ENCODE peak calls at places on chromosomes 1 and 21, in six cellular contexts. One of them, this sample, is unnamed.

GRCh38 chr1:68119445-68119844 is 69.0 kb upstream of the DIRAS3 start:
- DNase-seq in Peyer's patch: no peak
- DNase-seq in esophagus squamous epithelium: no peak
- DNase-seq in heart right ventricle: no peak
- DNase-seq in pancreas: no peak
- DNase-seq in stomach: no peak
- DNase-seq in this sample: no peak

GRCh38 chr1:221963742-221964141 is 221.9 kb upstream of the DUSP10 start:
- DNase-seq in Peyer's patch: no peak
- DNase-seq in esophagus squamous epithelium: no peak
- DNase-seq in heart right ventricle: no peak
- DNase-seq in pancreas: no peak
- DNase-seq in stomach: no peak
- DNase-seq in this sample: no peak

GRCh38 chr1:235500971-235501540 is 3.2 kb downstream of the B3GALNT2 start:
- DNase-seq in Peyer's patch: no peak
- DNase-seq in esophagus squamous epithelium: no peak
- DNase-seq in heart right ventricle: no peak
- DNase-seq in pancreas: no peak
- DNase-seq in stomach: no peak
- DNase-seq in this sample: no peak

GRCh38 chr1:51297401-51298321 is 32.7 kb downstream of the TTC39A start:
- DNase-seq in Peyer's patch: no peak
- DNase-seq in esophagus squamous epithelium: no peak
- DNase-seq in heart right ventricle: no peak
- DNase-seq in pancreas: no peak
- DNase-seq in stomach: no peak
- DNase-seq in this sample: peak

GRCh38 chr1:24344090-24344742 is 25.1 kb downstream of the GRHL3 start:
- DNase-seq in Peyer's patch: no peak
- DNase-seq in esophagus squamous epithelium: no peak
- DNase-seq in heart right ventricle: no peak
- DNase-seq in pancreas: no peak
- DNase-seq in stomach: no peak
- DNase-seq in this sample: no peak

GRCh38 chr1:204438628-204439027 is 27.0 kb upstream of the PPP1R15B start:
- DNase-seq in Peyer's patch: no peak
- DNase-seq in esophagus squamous epithelium: no peak
- DNase-seq in heart right ventricle: no peak
- DNase-seq in pancreas: no peak
- DNase-seq in stomach: no peak
- DNase-seq in this sample: peak

GRCh38 chr1:25711555-25712298 is 88.3 kb upstream of the SELENON start:
- DNase-seq in Peyer's patch: peak
- DNase-seq in esophagus squamous epithelium: no peak
- DNase-seq in heart right ventricle: no peak
- DNase-seq in pancreas: no peak
- DNase-seq in stomach: no peak
- DNase-seq in this sample: no peak

GRCh38 chr1:229199892-229200291 is 71.0 kb upstream of the RAB4A start:
- DNase-seq in Peyer's patch: peak
- DNase-seq in esophagus squamous epithelium: no peak
- DNase-seq in heart right ventricle: no peak
- DNase-seq in pancreas: no peak
- DNase-seq in stomach: peak
- DNase-seq in this sample: no peak

GRCh38 chr1:204294371-204294770 is 65.4 kb downstream of the PLEKHA6 start:
- DNase-seq in Peyer's patch: no peak
- DNase-seq in esophagus squamous epithelium: no peak
- DNase-seq in heart right ventricle: peak
- DNase-seq in pancreas: no peak
- DNase-seq in stomach: no peak
- DNase-seq in this sample: no peak

GRCh38 chr1:17603091-17603841 is 63.8 kb downstream of the ARHGEF10L start:
- DNase-seq in Peyer's patch: no peak
- DNase-seq in esophagus squamous epithelium: no peak
- DNase-seq in heart right ventricle: no peak
- DNase-seq in pancreas: no peak
- DNase-seq in stomach: no peak
- DNase-seq in this sample: no peak

GRCh38 chr1:62613325-62613727 is 16.0 kb downstream of the ANGPTL3 start:
- DNase-seq in Peyer's patch: no peak
- DNase-seq in esophagus squamous epithelium: no peak
- DNase-seq in heart right ventricle: no peak
- DNase-seq in pancreas: no peak
- DNase-seq in stomach: no peak
- DNase-seq in this sample: no peak
- TF ChIP-seq CTCF in Peyer's patch: no peak
- TF ChIP-seq CTCF in esophagus squamous epithelium: no peak
- TF ChIP-seq CTCF in heart right ventricle: no peak
- TF ChIP-seq CTCF in pancreas: no peak
- TF ChIP-seq CTCF in stomach: no peak
- TF ChIP-seq CTCF in this sample: no peak

GRCh38 chr1:84571150-84571535 is 3.1 kb downstream of the CTBS start:
- DNase-seq in Peyer's patch: no peak
- DNase-seq in esophagus squamous epithelium: no peak
- DNase-seq in heart right ventricle: no peak
- DNase-seq in pancreas: no peak
- DNase-seq in stomach: no peak
- DNase-seq in this sample: no peak
- H3K27ac ChIP-seq in Peyer's patch: no peak
- H3K27ac ChIP-seq in esophagus squamous epithelium: no peak
- H3K27ac ChIP-seq in heart right ventricle: no peak
- H3K27ac ChIP-seq in pancreas: no peak
- H3K27ac ChIP-seq in stomach: no peak
- H3K27ac ChIP-seq in this sample: no peak

DNA sequence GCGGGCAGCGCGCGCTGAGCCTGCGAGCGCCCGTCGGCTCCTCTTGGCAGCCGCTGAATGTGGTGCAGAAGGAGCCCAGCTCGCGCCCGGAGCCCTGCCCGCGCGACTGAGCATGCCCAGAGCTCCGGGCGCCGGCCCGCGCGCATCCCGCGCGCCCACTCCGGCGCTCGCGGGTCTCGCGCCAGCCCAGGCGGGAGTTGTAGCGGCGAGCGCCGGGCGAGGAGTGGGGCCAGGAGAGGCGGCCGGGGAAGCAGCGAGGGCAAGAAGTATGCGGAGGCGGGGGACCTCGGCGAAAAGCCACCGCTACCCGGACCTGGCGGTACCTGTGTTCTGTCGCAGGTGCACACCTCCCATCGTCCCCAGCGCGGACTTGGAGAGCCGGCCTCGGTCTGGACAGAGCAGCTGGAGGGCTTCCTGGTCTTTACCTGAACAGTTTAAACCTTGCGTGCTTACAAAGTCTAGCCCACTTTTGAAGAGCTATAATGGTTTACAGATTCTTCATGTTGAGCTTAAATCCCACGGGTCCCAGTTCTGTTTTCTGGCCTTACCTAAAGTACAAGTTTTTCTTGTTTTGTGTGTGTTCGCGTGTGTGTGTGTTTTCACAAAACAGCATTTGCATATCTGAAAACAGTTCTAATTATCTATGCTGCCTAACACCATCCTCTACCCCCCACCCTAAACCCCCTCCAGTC is at the start of gene DDAH1:
- DNase-seq in Peyer's patch: no peak
- DNase-seq in esophagus squamous epithelium: no peak
- DNase-seq in heart right ventricle: peak
- DNase-seq in pancreas: peak
- DNase-seq in stomach: peak
- DNase-seq in this sample: no peak
- H3K4me3 ChIP-seq in Peyer's patch: peak
- H3K4me3 ChIP-seq in esophagus squamous epithelium: peak
- H3K4me3 ChIP-seq in heart right ventricle: peak
- H3K4me3 ChIP-seq in pancreas: peak
- H3K4me3 ChIP-seq in stomach: peak
- H3K4me3 ChIP-seq in this sample: peak

DNA sequence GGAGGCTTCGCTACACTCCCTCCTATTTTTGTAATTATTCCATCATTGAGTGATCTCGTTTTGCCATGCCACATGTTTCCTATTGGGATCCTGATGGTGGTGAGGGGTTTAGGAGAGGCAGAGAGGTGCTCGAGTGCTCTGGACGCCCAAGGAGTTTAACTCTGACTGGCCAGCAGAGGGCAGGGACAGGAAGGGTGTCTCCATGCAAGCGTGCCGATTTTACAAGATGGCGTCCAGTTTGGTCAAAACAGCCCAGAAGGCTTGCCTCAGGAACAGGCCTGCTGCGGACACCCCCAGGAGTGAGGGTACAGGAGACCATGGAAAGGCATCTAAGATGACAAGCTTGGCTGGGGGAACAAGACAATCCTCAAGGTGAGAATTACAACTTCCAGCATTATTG is 33.8 kb upstream of the KCNE2 start:
- DNase-seq in Peyer's patch: no peak
- DNase-seq in esophagus squamous epithelium: no peak
- DNase-seq in heart right ventricle: no peak
- DNase-seq in pancreas: no peak
- DNase-seq in stomach: no peak
- DNase-seq in this sample: no peak
- TF ChIP-seq CTCF in Peyer's patch: no peak
- TF ChIP-seq CTCF in esophagus squamous epithelium: no peak
- TF ChIP-seq CTCF in heart right ventricle: no peak
- TF ChIP-seq CTCF in pancreas: no peak
- TF ChIP-seq CTCF in stomach: no peak
- TF ChIP-seq CTCF in this sample: no peak

DNA sequence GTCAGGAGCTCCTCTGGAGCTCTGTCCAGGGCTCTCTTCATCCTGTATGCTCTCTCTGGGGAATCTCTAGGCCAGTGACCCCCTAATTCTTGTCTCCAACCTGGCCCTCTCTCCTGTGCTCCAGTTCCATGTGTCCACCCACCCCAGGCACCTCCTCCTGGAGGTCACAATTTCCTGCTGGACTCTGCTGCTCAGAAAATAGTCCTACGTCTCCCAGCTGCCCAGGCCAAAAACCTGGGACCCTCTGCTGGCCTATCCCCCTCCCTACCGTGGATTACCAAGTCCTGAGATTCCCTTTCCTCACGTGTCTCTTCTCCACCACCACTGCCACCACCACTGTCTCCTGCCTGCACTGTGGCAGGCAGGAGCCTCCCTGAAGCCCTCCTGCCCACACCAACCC is 11.7 kb downstream of the NES start:
- DNase-seq in Peyer's patch: no peak
- DNase-seq in esophagus squamous epithelium: no peak
- DNase-seq in heart right ventricle: no peak
- DNase-seq in pancreas: no peak
- DNase-seq in stomach: no peak
- DNase-seq in this sample: no peak
- H3K27ac ChIP-seq in Peyer's patch: peak
- H3K27ac ChIP-seq in esophagus squamous epithelium: peak
- H3K27ac ChIP-seq in heart right ventricle: peak
- H3K27ac ChIP-seq in pancreas: no peak
- H3K27ac ChIP-seq in stomach: peak
- H3K27ac ChIP-seq in this sample: peak

GRCh38 chr1:193417945-193418744 is 231.7 kb upstream of the B3GALT2 start:
- DNase-seq in Peyer's patch: no peak
- DNase-seq in esophagus squamous epithelium: no peak
- DNase-seq in heart right ventricle: no peak
- DNase-seq in pancreas: no peak
- DNase-seq in stomach: no peak
- DNase-seq in this sample: no peak
- H3K4me3 ChIP-seq in Peyer's patch: peak
- H3K4me3 ChIP-seq in esophagus squamous epithelium: peak
- H3K4me3 ChIP-seq in heart right ventricle: peak
- H3K4me3 ChIP-seq in pancreas: no peak
- H3K4me3 ChIP-seq in stomach: peak
- H3K4me3 ChIP-seq in this sample: peak